ENCODE peak calls at places on chromosomes 1 and 21, in six cellular contexts. K is K562, B is H1, O is GM12891, Q is GM12878, J is HepG2. L is an unnamed sample.

GRCh38 chr1:119947468-119947867 is 51.2 kb upstream of the ADAM30 start:
- DNase-seq in K (no peak), J (no peak), Q (no peak), O (no peak), B (no peak), L (no peak)

GRCh38 chr21:35932232-35932911 is 128.0 kb downstream of the SETD4 start:
- DNase-seq in O (peak), B (no peak), Q (peak), K (peak), J (no peak), L (peak)

GRCh38 chr1:6399294-6399693 is 5.7 kb upstream of the ACOT7 start:
- DNase-seq in J (no peak), K (no peak), B (no peak), Q (no peak), O (no peak), L (no peak)

GRCh38 chr1:198729195-198729863 is 90.5 kb downstream of the PTPRC start:
- DNase-seq in J (no peak), B (no peak), O (no peak), K (no peak), Q (no peak), L (no peak)

GRCh38 chr1:192892934-192893333 is 84.1 kb downstream of the RGS2 start:
- DNase-seq in O (no peak), K (no peak), Q (no peak), B (no peak), J (no peak), L (no peak)

GRCh38 chr1:153652795-153653507 is 5.6 kb upstream of the SNAPIN start:
- DNase-seq in Q (no peak), K (no peak), O (no peak), B (no peak), J (no peak), L (no peak)

GRCh38 chr1:93905051-93905450 is 4.2 kb downstream of the GCLM start:
- DNase-seq in J (no peak), Q (no peak), O (no peak), K (no peak), B (no peak), L (no peak)

GRCh38 chr1:207815913-207816312 is 64.1 kb downstream of the CD46 start:
- DNase-seq in O (no peak), Q (no peak), B (no peak), J (no peak), K (peak), L (no peak)

GRCh38 chr1:192575499-192576189 is at the start of gene RGS1:
- DNase-seq in O (no peak), Q (peak), B (no peak), J (no peak), K (no peak), L (no peak)

GRCh38 chr1:15288173-15288926 is 41.3 kb downstream of the FHAD1 start:
- DNase-seq in B (no peak), K (no peak), J (no peak), Q (no peak), O (no peak), L (no peak)

GRCh38 chr1:53327183-53327941 is 508 bp downstream of the LRP8 start:
- DNase-seq in J (peak), B (peak), K (peak), O (no peak), Q (no peak), L (no peak)

GRCh38 chr1:163173121-163173520 is 29.6 kb downstream of the RGS5 start:
- DNase-seq in B (no peak), Q (no peak), O (no peak), K (no peak), J (no peak), L (no peak)

GRCh38 chr1:183000161-183000560 is 23.1 kb upstream of the LAMC1 start:
- DNase-seq in K (no peak), B (no peak), J (no peak), Q (no peak), O (no peak), L (no peak)

GRCh38 chr1:202968895-202969295 is 1.8 kb upstream of the CYB5R1 start:
- DNase-seq in O (peak), J (peak), B (peak), K (peak), Q (peak), L (peak)

GRCh38 chr1:207997486-207998268 is 86.8 kb upstream of the CD34 start:
- DNase-seq in K (peak), O (peak), J (peak), Q (no peak), B (peak), L (peak)

GRCh38 chr1:18875107-18875795 is 15.8 kb upstream of the TAS1R2 start:
- DNase-seq in J (peak), B (peak), Q (no peak), K (peak), O (peak), L (peak)

GRCh38 chr1:80869299-80869698 is 931.4 kb upstream of the ADGRL2 start:
- DNase-seq in J (no peak), K (no peak), O (no peak), Q (no peak), B (no peak), L (no peak)

GRCh38 chr1:33438364-33439145 is 7.7 kb upstream of the PHC2 start:
- DNase-seq in K (no peak), B (no peak), O (no peak), J (no peak), Q (no peak), L (no peak)

GRCh38 chr1:67052741-67053534 is 1.0 kb downstream of the SLC35D1 start:
- DNase-seq in K (peak), J (peak), O (no peak), B (no peak), Q (no peak), L (peak)

GRCh38 chr1:201154389-201155165 is at the start of gene TMEM9:
- DNase-seq in B (peak), Q (peak), K (peak), J (peak), O (peak), L (peak)
- TF ChIP-seq POLR2A in B (peak), Q (no peak), K (peak), J (peak), O (no peak), L (no peak)

GRCh38 chr1:39178541-39179431 is 25.7 kb upstream of the MACF1 start:
- DNase-seq in O (no peak), K (peak), J (peak), B (no peak), Q (no peak), L (no peak)
- TF ChIP-seq POLR2AphosphoS5 in O (no peak), K (no peak), J (no peak), B (no peak), Q (no peak), L (no peak)

GRCh38 chr1:3219725-3220467 is 150.9 kb downstream of the PRDM16 start:
- DNase-seq in K (no peak), J (no peak), Q (no peak), B (no peak), O (no peak), L (no peak)

GRCh38 chr1:3221112-3222041 is 152.4 kb downstream of the PRDM16 start:
- DNase-seq in Q (no peak), O (no peak), J (no peak), K (no peak), B (no peak), L (no peak)

GRCh38 chr1:3219005-3219724 is 150.2 kb downstream of the PRDM16 start:
- DNase-seq in K (no peak), Q (no peak), J (peak), B (no peak), O (no peak), L (no peak)

GRCh38 chr1:3225668-3226067 is 156.7 kb downstream of the PRDM16 start:
- DNase-seq in O (no peak), K (no peak), Q (no peak), B (no peak), J (no peak), L (no peak)

DNA sequence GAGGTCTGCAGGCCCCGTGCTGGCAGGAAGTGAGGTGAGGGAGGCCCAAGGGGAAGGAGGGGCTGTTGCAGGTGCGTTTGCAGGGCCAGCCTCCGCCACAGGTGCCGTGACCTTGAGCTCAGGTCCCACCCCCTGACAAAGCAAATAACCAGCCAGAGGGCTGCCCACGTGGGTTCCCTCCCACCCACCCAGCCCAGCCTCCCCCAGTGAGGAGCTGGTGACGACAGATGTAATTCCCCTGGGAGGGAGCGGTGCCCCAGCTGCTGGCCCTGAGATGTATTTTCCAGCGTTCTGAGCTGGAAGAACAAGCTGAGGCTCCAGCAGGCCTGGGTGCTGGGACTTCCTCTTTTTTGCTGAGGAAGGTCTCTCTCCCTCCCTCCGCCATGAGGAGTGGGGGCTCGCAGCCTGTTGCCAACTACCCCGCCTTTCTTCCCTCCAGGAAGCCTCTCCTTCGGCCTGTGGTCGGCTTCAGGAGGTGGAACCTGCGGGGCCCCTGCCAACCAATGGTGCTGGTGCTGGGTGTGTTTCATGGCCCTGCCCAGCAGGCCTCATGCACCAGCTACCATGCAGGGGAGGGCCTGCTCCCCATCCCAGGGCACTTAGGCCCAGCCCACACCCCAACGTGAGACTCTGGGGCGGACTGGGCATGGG is 153.2 kb downstream of the PRDM16 start:
- DNase-seq in O (no peak), B (no peak), J (peak), Q (no peak), K (no peak), L (no peak)
- TF ChIP-seq TAF1 in O (no peak), B (no peak), J (peak), Q (no peak), K (no peak), L (no peak)

DNA sequence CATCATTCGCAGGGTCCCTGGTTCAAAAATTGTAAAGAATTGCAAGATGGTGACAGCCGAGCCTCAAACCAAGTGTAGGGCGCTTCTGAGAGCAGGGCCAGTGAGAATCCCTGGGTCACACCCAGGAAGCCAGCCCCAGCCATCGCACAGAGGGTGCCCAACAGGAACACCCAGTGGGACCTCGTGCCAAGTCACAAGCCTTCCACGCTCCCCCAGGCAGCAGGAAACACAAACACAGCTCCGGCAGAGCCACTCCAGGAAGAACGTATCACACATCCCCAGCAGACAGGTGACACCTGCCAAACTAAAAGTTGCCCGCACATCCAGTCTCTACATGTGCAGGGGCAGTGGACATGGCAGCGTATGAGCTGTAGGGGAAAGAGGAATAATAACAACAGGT is 20.2 kb downstream of the DHRS3 start:
- DNase-seq in K (no peak), Q (no peak), J (no peak), O (no peak), B (no peak), L (no peak)
- TF ChIP-seq POLR2A in K (no peak), Q (no peak), J (no peak), O (no peak), B (no peak), L (no peak)